ENCODE peak calls at places on chromosomes 11 and 22, in ten cellular contexts. D is COR-L47, R is endothelial cell, H is AG04450, X is ureter, F is epithelial cell of proximal tubule, Z is NCI-H1105 treated with DMSO at 0.1 percent for 48 hours, W is hypothalamus, J is NCI-H345, S is HCT116. E is an unnamed sample.

GRCh38 chr11:118111019-118111743 is 24.4 kb upstream of the SMIM35 start:
- DNase-seq in D (no peak), R (no peak), H (no peak), X (no peak), F (no peak), Z (no peak), W (no peak), J (no peak), S (no peak), E (no peak)

GRCh38 chr11:33716236-33716635 is 15.6 kb upstream of the C11orf91 start:
- DNase-seq in D (no peak), R (no peak), H (no peak), X (no peak), F (no peak), Z (peak; percentile 12), W (no peak), J (no peak), S (no peak), E (no peak)

GRCh38 chr22:19178065-19178658 is 374 bp downstream of the SLC25A1 start:
- DNase-seq in D (peak; percentile 46), R (peak; percentile 48), H (no peak), X (no peak), F (no peak), Z (no peak), W (no peak), J (peak; percentile 60), S (no peak), E (no peak)

GRCh38 chr22:43824724-43825485 is 12.8 kb upstream of the EFCAB6 start:
- DNase-seq in D (no peak), R (no peak), H (no peak), X (no peak), F (no peak), Z (no peak), W (no peak), J (no peak), S (no peak), E (no peak)

GRCh38 chr22:50045211-50046018 is 12.7 kb downstream of the TTLL8 start:
- DNase-seq in D (no peak), R (no peak), H (no peak), X (no peak), F (no peak), Z (no peak), W (no peak), J (no peak), S (no peak), E (no peak)

GRCh38 chr22:42114721-42115120 is 15.9 kb downstream of the CYP2D6 start:
- DNase-seq in D (peak; percentile 19), R (no peak), H (no peak), X (no peak), F (no peak), Z (no peak), W (no peak), J (no peak), S (peak; percentile 26), E (no peak)

GRCh38 chr11:2791521-2792375 is 92.0 kb upstream of the KCNQ1OT1 start:
- DNase-seq in D (peak; percentile 7), R (no peak), H (no peak), X (peak; percentile 43), F (no peak), Z (no peak), W (no peak), J (peak; percentile 33), S (no peak), E (no peak)

GRCh38 chr22:50542416-50542927 is 3.2 kb upstream of the KLHDC7B start:
- DNase-seq in D (no peak), R (no peak), H (no peak), X (peak; percentile 44), F (no peak), Z (no peak), W (no peak), J (no peak), S (no peak), E (no peak)

GRCh38 chr11:46918087-46918751 is at the start of gene LRP4:
- DNase-seq in D (peak; percentile 9), R (peak; percentile 72), H (no peak), X (no peak), F (no peak), Z (no peak), W (no peak), J (peak; percentile 54), S (no peak), E (no peak)

GRCh38 chr11:19162946-19163345 is 38.8 kb downstream of the CSRP3 start:
- DNase-seq in D (no peak), R (no peak), H (no peak), X (no peak), F (no peak), Z (no peak), W (no peak), J (no peak), S (no peak), E (no peak)

GRCh38 chr11:74490945-74491344 is 2.6 kb downstream of the LIPT2 start:
- DNase-seq in D (no peak), R (no peak), H (no peak), X (no peak), F (no peak), Z (no peak), W (no peak), J (no peak), S (no peak), E (no peak)

GRCh38 chr11:123434262-123434661 is 4.2 kb downstream of the GRAMD1B start:
- DNase-seq in D (peak; percentile 3), R (peak; percentile 31), H (no peak), X (no peak), F (no peak), Z (no peak), W (no peak), J (no peak), S (peak; percentile 43), E (no peak)

GRCh38 chr22:31133911-31134310 is 6.4 kb downstream of the PLA2G3 start:
- DNase-seq in D (no peak), R (no peak), H (no peak), X (no peak), F (no peak), Z (no peak), W (no peak), J (no peak), S (no peak), E (no peak)

GRCh38 chr11:12167098-12167999 is 57.0 kb downstream of the MICAL2 start:
- DNase-seq in D (peak; percentile 30), R (no peak), H (no peak), X (peak; percentile 67), F (peak; percentile 66), Z (no peak), W (no peak), J (no peak), S (peak; percentile 95), E (no peak)

GRCh38 chr22:45770506-45770905 is 98.9 kb downstream of the ATXN10 start:
- DNase-seq in D (no peak), R (no peak), H (no peak), X (no peak), F (no peak), Z (no peak), W (no peak), J (no peak), S (no peak), E (no peak)

GRCh38 chr22:36461665-36462474 is 19.6 kb downstream of the TXN2 start:
- DNase-seq in D (no peak), R (peak; percentile 33), H (peak; percentile 93), X (no peak), F (peak; percentile 91), Z (no peak), W (no peak), J (no peak), S (no peak), E (no peak)

GRCh38 chr11:113035708-113036107 is 74.5 kb downstream of the NCAM1 start:
- DNase-seq in D (no peak), R (no peak), H (no peak), X (no peak), F (no peak), Z (no peak), W (no peak), J (no peak), S (no peak), E (no peak)

GRCh38 chr11:13339196-13340153 is 61.9 kb downstream of the BMAL1 start:
- DNase-seq in D (no peak), R (no peak), H (peak; percentile 96), X (no peak), F (peak; percentile 68), Z (no peak), W (no peak), J (no peak), S (no peak), E (no peak)

GRCh38 chr11:11876458-11876857 is 34.7 kb downstream of the USP47 start:
- DNase-seq in D (no peak), R (peak; percentile 27), H (no peak), X (no peak), F (no peak), Z (no peak), W (no peak), J (no peak), S (peak; percentile 41), E (no peak)

GRCh38 chr11:9277176-9277575 is 12.0 kb upstream of the DENND5A start:
- DNase-seq in D (no peak), R (no peak), H (no peak), X (no peak), F (no peak), Z (no peak), W (no peak), J (no peak), S (no peak), E (no peak)

GRCh38 chr11:36211735-36212430 is 77.3 kb downstream of the COMMD9 start:
- DNase-seq in D (no peak), R (no peak), H (no peak), X (no peak), F (no peak), Z (no peak), W (no peak), J (peak; percentile 41), S (no peak), E (no peak)

GRCh38 chr11:73234403-73235181 is 16.5 kb downstream of the P2RY2 start:
- DNase-seq in D (no peak), R (no peak), H (no peak), X (no peak), F (no peak), Z (no peak), W (no peak), J (no peak), S (no peak), E (no peak)

GRCh38 chr11:61010466-61011238 is 39.2 kb downstream of the CD6 start:
- DNase-seq in D (no peak), R (no peak), H (no peak), X (no peak), F (no peak), Z (no peak), W (no peak), J (no peak), S (no peak), E (no peak)

GRCh38 chr11:123451183-123451907 is 21.3 kb downstream of the GRAMD1B start:
- DNase-seq in D (peak; percentile 66), R (no peak), H (no peak), X (no peak), F (no peak), Z (peak; percentile 78), W (no peak), J (no peak), S (no peak), E (no peak)

GRCh38 chr11:107623183-107623582 is 32.2 kb downstream of the ELMOD1 start:
- DNase-seq in D (no peak), R (no peak), H (no peak), X (no peak), F (no peak), Z (no peak), W (no peak), J (no peak), S (no peak), E (no peak)

GRCh38 chr11:130115218-130115617 is 44.4 kb upstream of the ST14 start:
- DNase-seq in D (peak; percentile 16), R (no peak), H (peak; percentile 10), X (no peak), F (no peak), Z (peak; percentile 38), W (no peak), J (peak; percentile 6), S (no peak), E (no peak)

GRCh38 chr11:122229611-122230386 is 113.8 kb upstream of the BLID start:
- DNase-seq in D (no peak), R (peak; percentile 62), H (no peak), X (no peak), F (no peak), Z (no peak), W (peak; percentile 19), J (no peak), S (no peak), E (no peak)

GRCh38 chr22:31917227-31917921 is 27.0 kb upstream of the YWHAH start:
- DNase-seq in D (no peak), R (no peak), H (no peak), X (no peak), F (no peak), Z (no peak), W (no peak), J (no peak), S (no peak), E (no peak)

E was measured in esophagus muscularis mucosa.